ENCODE peak calls at places on chromosome 1, in eight cellular contexts. D, O, V, F, N, L, C and P are unnamed samples.

GRCh38 chr1:8026153-8026975 is at the start of gene ERRFI1:
- DNase-seq in N (peak; percentile 55), L (peak; percentile 97), O (peak; percentile 75), D (peak; percentile 95), V (peak; percentile 97), C (peak; percentile 72), F (peak; percentile 94), P (no peak)

GRCh38 chr1:11105586-11105985 is 5.9 kb upstream of the EXOSC10 start:
- DNase-seq in N (no peak), V (no peak), C (no peak), L (no peak), F (no peak), O (no peak), D (no peak), P (no peak)

GRCh38 chr1:32761253-32761877 is 55.8 kb downstream of the YARS1 start:
- DNase-seq in D (peak; percentile 35), C (no peak), V (no peak), O (no peak), L (no peak), N (no peak), F (peak; percentile 76), P (no peak)

GRCh38 chr1:199774433-199775089 is 252.9 kb upstream of the NR5A2 start:
- DNase-seq in C (no peak), O (no peak), N (peak; percentile 35), F (no peak), D (no peak), L (no peak), V (no peak), P (no peak)

GRCh38 chr1:220922951-220923350 is 43.7 kb downstream of the HLX start:
- DNase-seq in C (no peak), V (no peak), F (no peak), D (no peak), N (no peak), L (no peak), O (no peak), P (no peak)

GRCh38 chr1:210541680-210542358 is 213.1 kb downstream of the HHAT start:
- DNase-seq in V (no peak), D (no peak), O (no peak), C (no peak), N (no peak), F (no peak), L (peak; percentile 79), P (no peak)

GRCh38 chr1:165793951-165794350 is 25.3 kb upstream of the TMCO1 start:
- DNase-seq in V (no peak), D (no peak), F (no peak), N (no peak), O (no peak), L (no peak), C (no peak), P (no peak)

GRCh38 chr1:193104906-193105820 is at the start of gene GLRX2:
- DNase-seq in L (peak; percentile 80), N (peak; percentile 89), F (peak; percentile 85), D (peak; percentile 89), C (peak; percentile 26), O (peak; percentile 29), V (peak; percentile 94), P (peak; percentile 30)

GRCh38 chr1:61790837-61791236 is 48.6 kb downstream of the PATJ start:
- DNase-seq in O (no peak), V (no peak), D (no peak), F (no peak), L (peak; percentile 3), C (no peak), N (no peak), P (no peak)